ENCODE peak calls at places on chromosomes 12 and 14, in ten cellular contexts. J is transverse colon, A is breast epithelium, Y is heart left ventricle, I is testis, R is suprapubic skin, E is HCT116, W is upper lobe of left lung, V is H1, C is Peyer's patch. K is an unnamed sample.

GRCh38 chr12:10716704-10717315 is 6.3 kb downstream of the YBX3 start:
- DNase-seq in J (peak), A (peak), Y (peak), I (peak), R (peak), E (peak), W (no peak), V (no peak), C (peak), K (peak)

GRCh38 chr12:1595026-1595561 is 713 bp upstream of the FBXL14 start:
- DNase-seq in J (peak), A (no peak), Y (no peak), I (peak), R (no peak), E (no peak), W (no peak), V (no peak), C (no peak), K (no peak)

GRCh38 chr14:64673748-64674147 is 30.5 kb upstream of the PLEKHG3 start:
- DNase-seq in J (no peak), A (no peak), Y (no peak), I (no peak), R (no peak), E (no peak), W (no peak), V (no peak), C (no peak), K (no peak)

GRCh38 chr14:56172571-56172971 is 54.4 kb downstream of the PELI2 start:
- DNase-seq in J (no peak), A (no peak), Y (no peak), I (no peak), R (no peak), E (no peak), W (no peak), V (no peak), C (no peak), K (no peak)

GRCh38 chr14:97995571-97995970 is 1198.4 kb downstream of the VRK1 start:
- DNase-seq in J (no peak), A (no peak), Y (no peak), I (no peak), R (no peak), E (no peak), W (no peak), V (no peak), C (no peak), K (no peak)

GRCh38 chr14:36014236-36014635 is 162.3 kb downstream of the PTCSC3 start:
- DNase-seq in J (no peak), A (no peak), Y (no peak), I (no peak), R (no peak), E (no peak), W (no peak), V (no peak), C (no peak), K (no peak)

GRCh38 chr12:51760231-51760630 is 88.3 kb downstream of the FIGNL2 start:
- DNase-seq in J (no peak), A (no peak), Y (no peak), I (no peak), R (no peak), E (no peak), W (no peak), V (no peak), C (no peak), K (no peak)

GRCh38 chr12:105334001-105334400 is 3.5 kb downstream of the C12orf75 start:
- DNase-seq in J (no peak), A (no peak), Y (no peak), I (no peak), R (no peak), E (no peak), W (no peak), V (no peak), C (no peak), K (no peak)

GRCh38 chr12:64332938-64333337 is 57.6 kb downstream of the C12orf56 start:
- DNase-seq in J (no peak), A (no peak), Y (no peak), I (no peak), R (no peak), E (no peak), W (no peak), V (no peak), C (no peak), K (no peak)

GRCh38 chr14:83006071-83006670 is 1472.5 kb upstream of the SEL1L start:
- DNase-seq in J (no peak), A (no peak), Y (no peak), I (no peak), R (no peak), E (no peak), W (no peak), V (no peak), C (no peak), K (peak)

GRCh38 chr12:121894633-121895032 is 6.0 kb downstream of the PSMD9 start:
- DNase-seq in J (no peak), A (no peak), Y (no peak), I (peak), R (no peak), E (no peak), W (no peak), V (no peak), C (no peak), K (no peak)

GRCh38 chr12:56724660-56724988 is 475 bp downstream of the NACA start:
- DNase-seq in J (no peak), A (no peak), Y (no peak), I (peak), R (no peak), E (no peak), W (no peak), V (no peak), C (peak), K (no peak)

GRCh38 chr12:14868916-14869315 is 16.7 kb downstream of the MGP start:
- DNase-seq in J (no peak), A (no peak), Y (no peak), I (no peak), R (no peak), E (no peak), W (peak), V (no peak), C (no peak), K (no peak)

GRCh38 chr14:97277711-97278110 is 480.5 kb downstream of the VRK1 start:
- DNase-seq in J (no peak), A (no peak), Y (no peak), I (no peak), R (no peak), E (no peak), W (no peak), V (peak), C (no peak), K (no peak)

GRCh38 chr14:99258884-99259283 is 13.1 kb downstream of the BCL11B start:
- DNase-seq in J (no peak), A (no peak), Y (no peak), I (no peak), R (no peak), E (no peak), W (no peak), V (no peak), C (no peak), K (no peak)

GRCh38 chr14:78403278-78403815 is 233.2 kb downstream of the NRXN3 start:
- DNase-seq in J (no peak), A (no peak), Y (no peak), I (no peak), R (no peak), E (no peak), W (no peak), V (peak), C (no peak), K (no peak)

GRCh38 chr12:112858776-112859175 is 48.0 kb upstream of the OAS1 start:
- DNase-seq in J (no peak), A (no peak), Y (no peak), I (no peak), R (no peak), E (no peak), W (no peak), V (no peak), C (no peak), K (no peak)

GRCh38 chr14:38616959-38617358 is 361.1 kb upstream of the CLEC14A start:
- DNase-seq in J (no peak), A (no peak), Y (no peak), I (no peak), R (no peak), E (no peak), W (no peak), V (no peak), C (no peak), K (no peak)

GRCh38 chr12:117860111-117860510 is 108.7 kb downstream of the KSR2 start:
- DNase-seq in J (no peak), A (no peak), Y (no peak), I (no peak), R (no peak), E (no peak), W (no peak), V (no peak), C (no peak), K (no peak)

GRCh38 chr14:21723431-21724045 is 49.9 kb upstream of the OR4E1 start:
- DNase-seq in J (peak), A (no peak), Y (no peak), I (peak), R (no peak), E (peak), W (no peak), V (peak), C (no peak), K (no peak)

GRCh38 chr14:41549821-41550597 is 56.7 kb upstream of the LRFN5 start:
- DNase-seq in J (no peak), A (no peak), Y (no peak), I (no peak), R (no peak), E (no peak), W (no peak), V (no peak), C (no peak), K (no peak)

GRCh38 chr12:14243941-14244340 is 121.5 kb upstream of the ATF7IP start:
- DNase-seq in J (no peak), A (no peak), Y (no peak), I (no peak), R (no peak), E (no peak), W (no peak), V (no peak), C (no peak), K (no peak)

GRCh38 chr14:92511472-92512247 is 1.9 kb upstream of the RIN3 start:
- DNase-seq in J (peak), A (no peak), Y (no peak), I (no peak), R (peak), E (peak), W (no peak), V (no peak), C (no peak), K (no peak)

GRCh38 chr12:47373554-47374150 is 293.9 kb upstream of the AMIGO2 start:
- DNase-seq in J (no peak), A (no peak), Y (no peak), I (no peak), R (no peak), E (no peak), W (no peak), V (no peak), C (no peak), K (no peak)

GRCh38 chr12:67649165-67650126 is 901 bp downstream of the DYRK2 start:
- DNase-seq in J (peak), A (no peak), Y (peak), I (peak), R (peak), E (no peak), W (peak), V (peak), C (peak), K (peak)

GRCh38 chr12:28191690-28192089 is 1.4 kb downstream of the CCDC91 start:
- DNase-seq in J (peak), A (peak), Y (no peak), I (peak), R (no peak), E (no peak), W (no peak), V (no peak), C (no peak), K (peak)

GRCh38 chr12:288687-289086 is 26.1 kb upstream of the SLC6A13 start:
- DNase-seq in J (no peak), A (no peak), Y (peak), I (no peak), R (no peak), E (no peak), W (no peak), V (no peak), C (no peak), K (peak)

GRCh38 chr12:56803750-56804149 is 40.6 kb downstream of the HSD17B6 start:
- DNase-seq in J (no peak), A (no peak), Y (peak), I (no peak), R (no peak), E (no peak), W (peak), V (no peak), C (no peak), K (no peak)

GRCh38 chr12:111426341-111427185 is 20.8 kb downstream of the SH2B3 start:
- DNase-seq in J (peak), A (no peak), Y (no peak), I (no peak), R (no peak), E (no peak), W (no peak), V (no peak), C (no peak), K (no peak)

GRCh38 chr14:68816183-68816942 is 23.5 kb upstream of the ZFP36L1 start:
- DNase-seq in J (peak), A (peak), Y (peak), I (peak), R (peak), E (no peak), W (peak), V (peak), C (peak), K (peak)

GRCh38 chr12:101927999-101928398 is 50.6 kb downstream of the DRAM1 start:
- DNase-seq in J (no peak), A (no peak), Y (no peak), I (no peak), R (no peak), E (no peak), W (no peak), V (no peak), C (no peak), K (no peak)

GRCh38 chr12:54680374-54680773 is 32.2 kb upstream of the DCD start:
- DNase-seq in J (peak), A (no peak), Y (no peak), I (no peak), R (no peak), E (peak), W (no peak), V (peak), C (no peak), K (peak)

GRCh38 chr14:85471744-85472143 is 58.2 kb upstream of the FLRT2 start:
- DNase-seq in J (no peak), A (no peak), Y (peak), I (no peak), R (no peak), E (no peak), W (no peak), V (no peak), C (no peak), K (peak)

GRCh38 chr14:74712499-74713394 is at the start of the genes AREL1 and FCF1:
- DNase-seq in J (peak), A (peak), Y (peak), I (peak), R (peak), E (peak), W (peak), V (peak), C (peak), K (peak)

GRCh38 chr12:131773582-131774221 is 54.5 kb upstream of the MMP17 start:
- DNase-seq in J (peak), A (no peak), Y (no peak), I (no peak), R (no peak), E (no peak), W (peak), V (no peak), C (peak), K (no peak)

DNA sequence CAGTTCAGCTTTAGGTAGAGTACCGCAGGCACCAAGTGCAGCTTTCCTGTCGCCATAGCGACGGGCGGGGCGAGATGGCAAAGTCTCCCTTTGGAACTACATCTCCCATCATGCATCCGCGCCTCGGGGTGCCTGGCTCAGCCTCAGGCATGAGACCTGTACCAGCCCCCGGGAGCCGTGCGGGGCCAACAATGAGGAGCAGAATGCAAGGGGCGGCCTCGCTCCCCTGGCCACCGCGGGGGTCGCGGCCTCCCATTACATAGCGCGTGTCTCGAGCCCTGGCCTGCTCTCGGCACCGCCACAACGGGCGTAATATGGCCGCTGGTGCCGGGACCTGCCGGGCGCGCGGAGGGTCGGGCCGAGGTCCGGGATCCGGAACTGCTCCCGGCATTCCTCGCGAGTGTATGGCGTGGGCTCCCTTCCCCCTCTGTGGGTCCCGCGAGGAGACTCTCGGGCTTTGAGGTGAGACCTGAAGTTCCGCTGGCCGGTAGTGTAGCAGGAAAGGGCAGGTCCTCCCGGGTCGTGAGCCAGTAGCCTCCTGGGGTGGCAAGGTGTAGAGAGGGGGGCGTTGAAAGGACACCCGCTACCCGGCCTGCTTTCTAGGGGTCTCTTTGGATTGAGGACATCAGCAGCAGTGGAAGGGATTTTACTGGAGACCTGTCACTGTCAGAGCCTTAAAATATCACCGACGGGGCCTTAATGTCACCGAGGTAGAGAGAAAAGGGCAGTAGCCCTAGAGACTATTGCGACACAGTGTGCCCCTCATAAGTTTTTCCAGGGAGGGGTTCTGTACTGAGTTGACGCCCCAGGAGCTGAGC is at the start of gene THTPA:
- DNase-seq in J (peak), A (peak), Y (peak), I (peak), R (peak), E (peak), W (peak), V (peak), C (peak), K (peak)
- TF ChIP-seq POLR2A in J (peak), A (no peak), Y (peak), I (no peak), R (no peak), E (peak), W (no peak), V (no peak), C (peak), K (peak)

GRCh38 chr12:49092086-49092815 is 2.4 kb downstream of the DHH start:
- DNase-seq in J (no peak), A (no peak), Y (peak), I (peak), R (no peak), E (no peak), W (peak), V (peak), C (peak), K (peak)
- TF ChIP-seq CTCF in J (peak), A (no peak), Y (peak), I (peak), R (peak), E (peak), W (no peak), V (peak), C (peak), K (no peak)

GRCh38 chr12:68665016-68665569 is 21.7 kb upstream of the NUP107 start:
- DNase-seq in J (no peak), A (no peak), Y (no peak), I (no peak), R (no peak), E (no peak), W (no peak), V (no peak), C (no peak), K (no peak)
- H3K27ac ChIP-seq in J (no peak), A (no peak), Y (no peak), I (no peak), R (no peak), E (no peak), W (no peak), V (no peak), C (no peak), K (no peak)

DNA sequence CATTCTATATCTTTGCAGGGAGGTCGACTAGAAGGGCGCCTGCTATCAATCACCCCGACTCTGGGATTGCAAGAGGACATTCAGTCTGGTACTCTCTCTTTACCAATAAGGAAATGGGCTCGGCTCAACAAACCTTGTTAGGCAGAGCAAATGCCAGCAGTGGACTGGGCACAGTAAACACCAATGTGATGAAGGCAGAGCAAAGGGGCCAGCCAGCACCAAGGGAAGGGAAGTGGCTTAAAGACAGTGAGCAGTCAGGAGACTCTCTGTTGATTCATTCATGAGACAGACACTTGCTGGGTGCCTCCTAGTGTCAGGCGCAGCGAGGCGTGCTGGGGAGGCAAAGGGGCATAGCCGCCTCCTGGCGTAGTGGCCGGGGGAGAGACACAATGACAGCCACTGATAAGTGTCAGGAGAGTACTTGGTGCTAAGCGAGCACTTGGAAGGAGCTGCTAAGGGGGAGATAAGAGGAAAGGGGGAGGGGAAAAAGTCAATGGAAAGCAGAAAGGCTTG is 34.1 kb downstream of the TMCC3 start:
- DNase-seq in J (peak), A (no peak), Y (no peak), I (peak), R (no peak), E (no peak), W (peak), V (no peak), C (no peak), K (no peak)
- TF ChIP-seq POLR2A in J (no peak), A (no peak), Y (no peak), I (no peak), R (no peak), E (no peak), W (no peak), V (no peak), C (no peak), K (no peak)

DNA sequence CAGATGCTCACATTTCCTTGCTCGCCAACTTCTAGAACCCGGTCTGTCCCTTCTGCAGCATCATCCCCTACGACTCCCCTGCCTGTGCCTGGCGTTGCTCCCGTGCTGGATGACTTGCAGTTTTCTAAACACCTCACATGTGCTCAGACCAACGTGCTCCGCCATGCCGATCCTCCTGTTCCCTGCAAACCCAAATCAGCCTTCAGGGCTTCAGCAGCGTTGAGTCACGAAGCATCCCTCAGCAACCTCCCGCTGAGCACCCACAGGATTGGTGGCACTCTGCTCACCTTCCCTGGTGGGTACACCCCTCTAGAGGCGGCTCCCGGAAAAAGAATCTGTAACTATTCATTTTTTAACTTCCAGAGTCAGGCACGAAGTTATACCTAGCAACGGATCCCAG is 2.8 kb upstream of the PIWIL1 start:
- DNase-seq in J (no peak), A (no peak), Y (no peak), I (no peak), R (no peak), E (no peak), W (no peak), V (peak), C (no peak), K (no peak)
- TF ChIP-seq CTCF in J (no peak), A (no peak), Y (no peak), I (no peak), R (no peak), E (no peak), W (no peak), V (peak), C (no peak), K (no peak)

DNA sequence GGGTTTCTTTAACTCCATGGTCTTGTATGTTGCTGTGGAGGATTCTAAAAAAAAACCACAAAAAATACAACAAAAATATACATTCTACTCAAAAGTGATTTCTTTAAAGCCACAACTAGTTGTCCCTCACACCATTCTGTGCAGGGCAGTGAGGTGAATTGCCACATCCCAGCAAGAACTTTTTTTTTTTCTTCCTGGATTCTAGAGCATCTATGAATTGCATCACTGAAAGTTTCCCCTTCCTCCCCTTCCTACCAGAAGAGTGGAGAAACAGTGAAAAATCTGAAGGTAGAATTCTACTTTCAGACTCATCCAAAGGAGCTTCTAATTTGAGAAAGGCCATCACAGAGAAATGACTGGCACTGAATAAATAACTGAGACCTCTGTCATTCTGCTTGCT is 395.3 kb downstream of the AEBP2 start:
- DNase-seq in J (no peak), A (no peak), Y (no peak), I (no peak), R (no peak), E (no peak), W (no peak), V (no peak), C (no peak), K (no peak)
- H3K27ac ChIP-seq in J (no peak), A (no peak), Y (no peak), I (no peak), R (no peak), E (no peak), W (no peak), V (no peak), C (no peak), K (no peak)

K was measured in body of pancreas.